ENCODE peak calls at places on chromosomes 2 and 18, in four cellular contexts. T is GM10248, B is RWPE1, R is brain microvascular endothelial cell. Z is an unnamed sample.
A peak's percentile ranks its signal among the peaks of the same experiment; 100 is the strongest.

GRCh38 chr2:70959271-70959761 is 19.1 kb upstream of the ANKRD53 start:
- DNase-seq in T (no peak), B (no peak), R (no peak), Z (peak; percentile 2)

GRCh38 chr2:26691140-26691539 is 1.4 kb upstream of the KCNK3 start:
- DNase-seq in B (no peak), T (no peak), R (no peak), Z (no peak)

GRCh38 chr2:12318427-12319057 is 398.2 kb upstream of the TRIB2 start:
- DNase-seq in R (no peak), B (peak; percentile 67), T (no peak), Z (peak; percentile 42)

GRCh38 chr2:228519561-228519960 is 338.1 kb upstream of the SPHKAP start:
- DNase-seq in B (no peak), T (no peak), R (no peak), Z (no peak)

GRCh38 chr18:68840554-68841263 is 42.8 kb downstream of the CCDC102B start:
- DNase-seq in B (peak; percentile 55), T (no peak), R (peak; percentile 94), Z (peak; percentile 61)

GRCh38 chr2:119266091-119266589 is 42.5 kb downstream of the STEAP3 start:
- DNase-seq in T (no peak), R (no peak), B (no peak), Z (no peak)

GRCh38 chr2:6913415-6914157 is 3.6 kb upstream of the RNF144A start:
- DNase-seq in T (no peak), R (no peak), B (no peak), Z (no peak)

GRCh38 chr2:126782648-126783047 is 116.0 kb upstream of the TEX51 start:
- DNase-seq in B (no peak), T (no peak), R (no peak), Z (no peak)

GRCh38 chr18:70452501-70452900 is 163.7 kb downstream of the SOCS6 start:
- DNase-seq in B (no peak), R (no peak), T (no peak), Z (no peak)

GRCh38 chr2:740446-741293 is 63.5 kb upstream of the TMEM18 start:
- DNase-seq in B (peak; percentile 72), R (peak; percentile 79), T (no peak), Z (peak; percentile 100)

GRCh38 chr2:221570321-221571107 is 1.6 kb downstream of the EPHA4 start:
- DNase-seq in B (no peak), T (peak; percentile 18), R (peak; percentile 6), Z (peak; percentile 57)

GRCh38 chr2:75466708-75467311 is 93.9 kb downstream of the EVA1A start:
- DNase-seq in T (peak; percentile 32), R (peak; percentile 17), B (peak; percentile 30), Z (peak; percentile 34)

GRCh38 chr2:200905618-200906296 is 16.6 kb downstream of the NIF3L1 start:
- DNase-seq in B (peak; percentile 50), R (peak; percentile 69), T (peak; percentile 64), Z (peak; percentile 81)

GRCh38 chr2:149611100-149611820 is 23.7 kb upstream of the MMADHC start:
- DNase-seq in T (no peak), B (no peak), R (no peak), Z (peak; percentile 14)

GRCh38 chr2:181984060-181984459 is 1.6 kb upstream of the PPP1R1C start:
- DNase-seq in R (no peak), B (no peak), T (no peak), Z (no peak)

GRCh38 chr2:27139310-27139709 is at the start of gene PRR30:
- DNase-seq in R (no peak), B (no peak), T (no peak), Z (no peak)

GRCh38 chr2:168851674-168852320 is 38.4 kb downstream of the SPC25 start:
- DNase-seq in T (no peak), B (peak; percentile 53), R (peak; percentile 91), Z (peak; percentile 34)

GRCh38 chr2:70789304-70790078 is 952 bp downstream of the FIGLA start:
- DNase-seq in B (peak; percentile 61), R (peak; percentile 45), T (peak; percentile 69), Z (peak; percentile 77)

GRCh38 chr2:15931950-15932349 is 8.4 kb upstream of the MYCN start:
- DNase-seq in R (no peak), B (no peak), T (no peak), Z (no peak)

GRCh38 chr2:15932394-15933183 is 7.8 kb upstream of the MYCN start:
- DNase-seq in B (no peak), T (no peak), R (no peak), Z (no peak)

GRCh38 chr2:15931514-15931870 is 8.9 kb upstream of the MYCN start:
- DNase-seq in T (no peak), B (no peak), R (no peak), Z (no peak)

GRCh38 chr2:15929861-15930260 is 10.5 kb upstream of the MYCN start:
- DNase-seq in R (no peak), B (no peak), T (no peak), Z (no peak)

DNA sequence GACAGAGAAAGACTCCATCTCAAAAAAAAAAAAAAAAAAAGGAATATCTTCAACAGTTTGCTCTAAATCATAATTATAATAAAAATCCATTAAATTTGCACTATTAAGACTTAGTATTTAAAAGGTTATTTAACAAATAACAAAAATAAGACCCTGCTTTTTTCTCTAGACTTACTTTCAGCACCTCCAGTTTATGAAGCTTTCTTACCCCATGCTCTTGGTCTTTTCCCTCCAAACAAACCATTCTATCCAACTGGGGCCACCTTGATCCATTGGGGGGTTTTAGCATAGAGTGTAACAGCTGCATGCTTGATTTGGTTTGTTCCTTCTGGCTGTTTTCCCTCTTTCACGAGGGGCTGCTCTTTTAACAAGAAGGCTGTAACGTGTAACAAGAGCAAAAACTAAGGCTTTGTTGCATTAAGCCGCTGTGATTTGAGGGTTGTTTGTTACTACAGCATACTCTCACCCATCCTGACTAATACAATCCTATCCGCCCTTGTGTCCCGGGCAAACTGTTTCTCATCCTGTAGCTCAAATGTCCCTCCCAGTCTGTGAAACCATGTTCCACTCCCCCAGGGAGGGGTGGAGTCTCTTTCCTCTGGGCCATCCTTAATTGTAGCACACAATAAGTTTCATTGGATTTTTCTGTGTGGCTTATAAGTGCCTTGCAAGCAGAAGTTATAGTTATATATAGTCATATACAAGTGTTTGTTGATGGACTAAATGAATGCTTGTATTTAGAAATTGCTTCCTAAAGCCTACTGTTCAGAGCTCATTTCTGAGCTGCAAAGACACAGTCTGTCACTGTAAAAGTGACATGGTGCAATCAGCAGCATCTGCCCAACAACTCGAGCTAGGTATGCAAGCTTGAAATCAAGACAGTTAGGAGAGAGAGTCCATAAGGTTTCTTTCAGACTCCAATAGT is 9.5 kb upstream of the MYCN start:
- DNase-seq in T (no peak), R (no peak), B (no peak), Z (no peak)
- TF ChIP-seq CTCF in T (no peak), R (no peak), B (no peak), Z (no peak)

GRCh38 chr2:21429747-21430146 is 306.0 kb downstream of the TDRD15 start:
- DNase-seq in B (no peak), T (no peak), R (no peak), Z (no peak)
- TF ChIP-seq CTCF in B (no peak), T (no peak), R (no peak), Z (no peak)

GRCh38 chr2:159032580-159032979 is 64.1 kb downstream of the TANC1 start:
- DNase-seq in R (no peak), B (no peak), T (no peak), Z (no peak)

GRCh38 chr2:159034728-159035127 is 66.3 kb downstream of the TANC1 start:
- DNase-seq in T (no peak), B (no peak), R (no peak), Z (no peak)

GRCh38 chr2:159030674-159031380 is 62.4 kb downstream of the TANC1 start:
- DNase-seq in T (no peak), B (peak; percentile 60), R (peak; percentile 66), Z (peak; percentile 63)

GRCh38 chr2:159032156-159032555 is 63.7 kb downstream of the TANC1 start:
- DNase-seq in T (no peak), R (no peak), B (no peak), Z (no peak)

GRCh38 chr2:159035790-159036411 is 67.5 kb downstream of the TANC1 start:
- DNase-seq in R (peak; percentile 41), T (peak; percentile 19), B (peak; percentile 48), Z (peak; percentile 83)
- TF ChIP-seq CTCF in R (peak; percentile 61), T (no peak), B (no peak), Z (peak; percentile 57)

DNA sequence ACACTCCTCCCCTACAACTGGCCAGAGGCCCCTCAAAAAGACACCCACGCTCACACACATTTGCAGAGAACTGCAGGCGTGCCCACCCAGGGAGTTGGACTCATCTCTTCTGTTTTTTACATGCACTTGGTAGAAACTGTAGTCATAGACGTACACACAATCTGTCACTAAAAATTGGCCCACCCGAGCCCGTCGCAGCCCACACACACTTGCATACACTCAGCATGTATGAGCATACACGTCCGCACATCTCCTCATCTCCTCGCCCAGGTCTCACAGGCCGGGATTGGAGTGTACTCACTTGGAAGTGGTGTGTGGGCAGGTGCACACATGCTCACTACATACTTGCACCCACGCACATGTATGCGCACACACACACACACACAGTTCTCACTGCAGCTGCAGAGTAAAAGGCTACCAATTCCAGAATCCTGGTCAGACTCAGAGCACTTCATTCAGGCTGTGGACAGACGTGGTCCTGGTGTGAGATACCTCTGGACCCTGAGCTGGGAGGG is 19.5 kb downstream of the CELF4 start:
- DNase-seq in T (no peak), B (no peak), R (no peak), Z (no peak)
- TF ChIP-seq CTCF in T (no peak), B (no peak), R (no peak), Z (no peak)

GRCh38 chr2:42407476-42407875 is 46.5 kb upstream of the COX7A2L start:
- DNase-seq in B (no peak), T (no peak), R (no peak), Z (no peak)
- TF ChIP-seq CTCF in B (no peak), T (no peak), R (no peak), Z (no peak)

GRCh38 chr2:62412347-62412742 is 93.7 kb downstream of the TMEM17 start:
- DNase-seq in T (no peak), R (no peak), B (peak; percentile 23), Z (peak; percentile 23)

GRCh38 chr2:62407838-62408589 is 98.0 kb downstream of the TMEM17 start:
- DNase-seq in T (no peak), R (no peak), B (no peak), Z (no peak)

GRCh38 chr2:62410926-62411456 is 95.0 kb downstream of the TMEM17 start:
- DNase-seq in R (no peak), B (no peak), T (no peak), Z (no peak)

GRCh38 chr2:62409442-62409841 is 96.6 kb downstream of the TMEM17 start:
- DNase-seq in B (no peak), R (peak; percentile 27), T (no peak), Z (no peak)

GRCh38 chr2:62410015-62410453 is 96.0 kb downstream of the TMEM17 start:
- DNase-seq in T (no peak), B (no peak), R (no peak), Z (no peak)
- TF ChIP-seq CTCF in T (peak; percentile 72), B (no peak), R (peak; percentile 47), Z (peak; percentile 44)